ENCODE peak calls at places on chromosome 22, in four cellular contexts. W is naive thymus-derived CD8-positive, alpha-beta T cell; G is Caki2; J is DMS153. T is an unnamed sample.

GRCh38 chr22:47249370-47249928 is 487.0 kb downstream of the TBC1D22A start:
- DNase-seq in W (no peak), G (no peak), J (no peak), T (no peak)

GRCh38 chr22:30282616-30283046 is 6.7 kb downstream of the CASTOR1 start:
- DNase-seq in W (no peak), G (no peak), J (no peak), T (no peak)

GRCh38 chr22:22933807-22934542 is 46.4 kb downstream of the IGLL5 start:
- DNase-seq in W (no peak), G (no peak), J (no peak), T (no peak)

GRCh38 chr22:26852176-26852575 is 194.8 kb downstream of the MIAT start:
- DNase-seq in W (no peak), G (peak; percentile 31), J (no peak), T (no peak)

GRCh38 chr22:28711820-28712777 is 29.5 kb downstream of the CHEK2 start:
- DNase-seq in W (no peak), G (peak; percentile 71), J (no peak), T (peak; percentile 66)

GRCh38 chr22:38655532-38656255 is 498 bp downstream of the FAM227A start:
- DNase-seq in W (no peak), G (no peak), J (no peak), T (no peak)

GRCh38 chr22:40723396-40723933 is 44.2 kb downstream of the MCHR1 start:
- DNase-seq in W (no peak), G (no peak), J (no peak), T (no peak)

GRCh38 chr22:21443735-21444421 is 23.3 kb upstream of the TMEM191C start:
- DNase-seq in W (no peak), G (no peak), J (no peak), T (no peak)

GRCh38 chr22:38422615-38423511 is 32.1 kb downstream of the KCNJ4 start:
- DNase-seq in W (no peak), G (peak; percentile 24), J (no peak), T (no peak)

GRCh38 chr22:46368422-46368821 is 32.9 kb downstream of the TRMU start:
- DNase-seq in W (no peak), G (no peak), J (no peak), T (no peak)

GRCh38 chr22:36332623-36333331 is 55.0 kb downstream of the MYH9 start:
- DNase-seq in W (peak; percentile 60), G (peak; percentile 79), J (no peak), T (peak; percentile 90)

GRCh38 chr22:19590696-19591095 is 66.5 kb upstream of the CLDN5 start:
- DNase-seq in W (no peak), G (no peak), J (no peak), T (no peak)

GRCh38 chr22:46453006-46453828 is 84.2 kb downstream of the CELSR1 start:
- DNase-seq in W (no peak), G (no peak), J (no peak), T (no peak)

GRCh38 chr22:19260194-19260593 is 31.3 kb downstream of the CLTCL1 start:
- DNase-seq in W (no peak), G (no peak), J (no peak), T (no peak)

GRCh38 chr22:50105529-50106100 is 15.8 kb downstream of the MOV10L1 start:
- DNase-seq in W (peak; percentile 8), G (no peak), J (peak; percentile 61), T (no peak)

GRCh38 chr22:40641269-40641668 is 4.8 kb upstream of the MRTFA start:
- DNase-seq in W (no peak), G (peak; percentile 73), J (no peak), T (no peak)

GRCh38 chr22:46791201-46791731 is 28.8 kb downstream of the TBC1D22A start:
- DNase-seq in W (peak; percentile 80), G (no peak), J (no peak), T (no peak)

GRCh38 chr22:43013355-43014061 is 1.4 kb downstream of the PACSIN2 start:
- DNase-seq in W (no peak), G (peak; percentile 55), J (no peak), T (peak; percentile 40)

GRCh38 chr22:50326959-50327710 is at the start of gene DENND6B:
- DNase-seq in W (peak; percentile 63), G (peak; percentile 80), J (peak; percentile 56), T (peak; percentile 62)

GRCh38 chr22:30945653-30946052 is 22.9 kb downstream of the MORC2 start:
- DNase-seq in W (no peak), G (no peak), J (no peak), T (no peak)

GRCh38 chr22:37212174-37212906 is at the start of gene SSTR3:
- DNase-seq in W (no peak), G (no peak), J (no peak), T (no peak)

T was measured in RCC 7860.